ENCODE peak calls at places on chromosomes 16 and 17, in four cellular contexts. Q, K, P and J are unnamed samples. For H3K4me1, the result is how much of the 10 kb centered on the place peaks cover.

GRCh38 chr17:58403312-58403711 is 14.0 kb downstream of the RNF43 start:
- DNase-seq in K (no peak), P (no peak), Q (no peak), J (no peak)

GRCh38 chr17:61399131-61400057 is at the start of gene TBX2:
- DNase-seq in P (peak), K (peak), Q (no peak), J (no peak)

GRCh38 chr16:27767971-27768591 is 218.1 kb downstream of the KATNIP start:
- DNase-seq in P (no peak), K (no peak), Q (no peak), J (no peak)

GRCh38 chr17:31373150-31374082 is 18.1 kb upstream of the RAB11FIP4 start:
- DNase-seq in K (no peak), Q (no peak), P (no peak), J (no peak)

GRCh38 chr17:5485270-5486205 is at the start of gene DERL2:
- DNase-seq in Q (no peak), P (no peak), K (no peak), J (no peak)

GRCh38 chr16:70018254-70018653 is 67.1 kb downstream of the CLEC18A start:
- DNase-seq in Q (no peak), K (no peak), P (peak), J (no peak)

GRCh38 chr17:19945009-19945650 is 32.5 kb downstream of the AKAP10 start:
- DNase-seq in Q (no peak), K (no peak), P (no peak), J (no peak)

GRCh38 chr16:85232369-85233142 is 120.3 kb upstream of the CIBAR2 start:
- DNase-seq in P (no peak), K (no peak), Q (no peak), J (no peak)

GRCh38 chr17:81814748-81815645 is 11.0 kb downstream of the GCGR start:
- DNase-seq in P (no peak), K (no peak), Q (peak), J (no peak)

GRCh38 chr16:53071748-53072301 is 17.0 kb downstream of the CHD9 start:
- DNase-seq in K (peak), Q (no peak), P (no peak), J (no peak)

GRCh38 chr16:30805056-30805369 is 18.0 kb upstream of the ZNF629 start:
- DNase-seq in Q (no peak), P (no peak), K (no peak), J (no peak)

GRCh38 chr17:6041261-6041660 is 28.9 kb upstream of the WSCD1 start:
- DNase-seq in Q (no peak), P (no peak), K (no peak), J (no peak)

GRCh38 chr17:6099492-6099891 is 29.3 kb downstream of the WSCD1 start:
- DNase-seq in P (no peak), Q (peak), K (no peak), J (no peak)

GRCh38 chr16:81775570-81775969 is 3.5 kb upstream of the PLCG2 start:
- DNase-seq in Q (no peak), K (no peak), P (no peak), J (no peak)

GRCh38 chr17:48892940-48893645 is 506 bp downstream of the ATP5MC1 start:
- DNase-seq in P (peak), K (no peak), Q (no peak), J (no peak)

GRCh38 chr16:67071476-67072048 is 38.2 kb upstream of the PHAF1 start:
- DNase-seq in K (no peak), Q (no peak), P (no peak), J (no peak)

GRCh38 chr16:88539652-88540345 is 30.4 kb upstream of the ZC3H18 start:
- DNase-seq in K (no peak), Q (peak), P (no peak), J (no peak)

GRCh38 chr17:2025220-2025621 is at the start of gene RTN4RL1:
- DNase-seq in K (peak), P (peak), Q (no peak), J (peak)

GRCh38 chr16:79188115-79188779 is 412.3 kb downstream of the MAF start:
- DNase-seq in K (no peak), Q (no peak), P (no peak), J (no peak)

GRCh38 chr17:39069114-39069756 is 82.2 kb downstream of the PLXDC1 start:
- DNase-seq in K (no peak), P (peak), Q (no peak), J (no peak)

GRCh38 chr17:50169121-50169764 is 3.4 kb downstream of the SGCA start:
- DNase-seq in Q (no peak), P (peak), K (peak), J (peak)

GRCh38 chr17:4710693-4711634 is 532 bp downstream of the ARRB2 start:
- DNase-seq in P (no peak), K (peak), Q (no peak), J (no peak)

GRCh38 chr16:58732545-58733247 is 1.4 kb downstream of the GOT2 start:
- DNase-seq in P (no peak), K (no peak), Q (no peak), J (no peak)

GRCh38 chr17:13592427-13592826 is 9.3 kb downstream of the HS3ST3A1 start:
- DNase-seq in Q (no peak), P (no peak), K (no peak), J (no peak)

GRCh38 chr16:19003935-19004334 is 20.2 kb downstream of the TMC7 start:
- DNase-seq in K (no peak), Q (no peak), P (no peak), J (no peak)

GRCh38 chr17:77704048-77704815 is 254.3 kb upstream of the TNRC6C start:
- DNase-seq in K (no peak), Q (no peak), P (no peak), J (no peak)

GRCh38 chr17:78252111-78252634 is 20.7 kb downstream of the TMEM235 start:
- DNase-seq in P (no peak), Q (peak), K (no peak), J (no peak)

GRCh38 chr16:51818342-51818944 is 667.4 kb upstream of the SALL1 start:
- DNase-seq in K (no peak), Q (no peak), P (peak), J (no peak)
- TF ChIP-seq CTCF in K (no peak), Q (peak), P (peak), J (no peak)

GRCh38 chr17:76504117-76504516 is 2.9 kb upstream of the RHBDF2 start:
- DNase-seq in K (no peak), Q (no peak), P (peak), J (no peak)

GRCh38 chr17:76500745-76501017 is 542 bp downstream of the RHBDF2 start:
- DNase-seq in K (no peak), P (no peak), Q (no peak), J (no peak)

GRCh38 chr17:76501827-76502307 is 644 bp upstream of the RHBDF2 start:
- DNase-seq in K (no peak), P (no peak), Q (no peak), J (no peak)

GRCh38 chr17:76501018-76501826 is at the start of gene RHBDF2:
- DNase-seq in P (peak), K (peak), Q (peak), J (peak)

DNA sequence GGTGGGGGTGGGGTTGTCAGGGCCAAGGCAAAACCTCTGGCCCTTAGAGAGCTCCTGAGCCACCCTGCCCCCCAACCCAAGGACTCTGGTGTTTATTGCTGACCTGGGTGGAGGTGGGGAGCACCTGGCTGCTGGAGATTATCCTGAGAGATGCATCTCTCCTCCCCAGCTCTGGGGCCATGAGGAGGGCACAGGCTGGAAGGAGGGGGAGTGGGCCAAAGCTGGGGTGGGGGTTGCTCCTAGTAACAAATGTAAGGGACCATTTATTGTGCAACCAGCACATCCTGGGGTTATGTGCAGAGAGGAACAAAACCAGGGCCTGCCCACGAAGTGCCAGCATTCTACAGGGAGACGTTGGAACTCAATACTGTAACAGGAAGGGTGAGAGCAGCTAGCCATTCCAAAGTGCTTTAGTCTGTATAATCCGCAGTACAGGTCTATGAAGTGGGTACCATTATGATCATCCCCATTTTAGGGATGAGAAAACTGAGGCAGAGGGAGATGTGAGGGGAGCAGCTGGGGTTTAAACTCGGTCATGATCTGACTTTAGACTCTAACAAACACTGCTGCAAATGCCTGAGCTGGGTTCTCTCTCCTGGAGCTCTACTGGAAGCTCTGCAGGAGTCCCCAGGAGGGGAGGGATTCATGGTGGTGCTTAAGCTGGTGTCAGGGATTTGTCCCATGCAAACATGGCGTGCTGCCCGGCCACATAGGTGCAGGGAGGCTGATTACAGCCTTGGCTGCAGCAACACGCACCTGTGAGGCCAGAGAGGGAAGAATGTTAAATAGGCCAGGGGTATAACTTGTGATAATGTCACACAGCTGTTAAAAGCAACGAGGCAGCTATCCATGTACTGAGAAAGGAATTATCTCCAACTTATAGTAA is 1.3 kb upstream of the RHBDF2 start:
- DNase-seq in P (no peak), Q (no peak), K (no peak), J (no peak)
- H3K4me1 ChIP-seq in P (under half), Q (under half), K (under half), J (under half)

GRCh38 chr17:69213059-69213813 is 15.4 kb downstream of the ABCA10 start:
- DNase-seq in Q (no peak), P (no peak), K (no peak), J (no peak)
- TF ChIP-seq CTCF in Q (no peak), P (no peak), K (no peak), J (no peak)

GRCh38 chr17:8153550-8153956 is 1.3 kb upstream of the PER1 start:
- DNase-seq in K (peak), Q (peak), P (no peak), J (peak)

GRCh38 chr17:8154608-8155152 is 2.5 kb upstream of the PER1 start:
- DNase-seq in Q (no peak), K (no peak), P (no peak), J (no peak)

GRCh38 chr17:8155341-8156173 is 3.4 kb upstream of the PER1 start:
- DNase-seq in K (peak), Q (no peak), P (peak), J (no peak)

GRCh38 chr17:8152981-8153549 is 861 bp upstream of the PER1 start:
- DNase-seq in K (peak), P (no peak), Q (no peak), J (no peak)

GRCh38 chr17:8153957-8154607 is 1.9 kb upstream of the PER1 start:
- DNase-seq in P (peak), Q (peak), K (peak), J (peak)
- H3K4me1 ChIP-seq in P (under half), Q (under half), K (under half), J (under half)

DNA sequence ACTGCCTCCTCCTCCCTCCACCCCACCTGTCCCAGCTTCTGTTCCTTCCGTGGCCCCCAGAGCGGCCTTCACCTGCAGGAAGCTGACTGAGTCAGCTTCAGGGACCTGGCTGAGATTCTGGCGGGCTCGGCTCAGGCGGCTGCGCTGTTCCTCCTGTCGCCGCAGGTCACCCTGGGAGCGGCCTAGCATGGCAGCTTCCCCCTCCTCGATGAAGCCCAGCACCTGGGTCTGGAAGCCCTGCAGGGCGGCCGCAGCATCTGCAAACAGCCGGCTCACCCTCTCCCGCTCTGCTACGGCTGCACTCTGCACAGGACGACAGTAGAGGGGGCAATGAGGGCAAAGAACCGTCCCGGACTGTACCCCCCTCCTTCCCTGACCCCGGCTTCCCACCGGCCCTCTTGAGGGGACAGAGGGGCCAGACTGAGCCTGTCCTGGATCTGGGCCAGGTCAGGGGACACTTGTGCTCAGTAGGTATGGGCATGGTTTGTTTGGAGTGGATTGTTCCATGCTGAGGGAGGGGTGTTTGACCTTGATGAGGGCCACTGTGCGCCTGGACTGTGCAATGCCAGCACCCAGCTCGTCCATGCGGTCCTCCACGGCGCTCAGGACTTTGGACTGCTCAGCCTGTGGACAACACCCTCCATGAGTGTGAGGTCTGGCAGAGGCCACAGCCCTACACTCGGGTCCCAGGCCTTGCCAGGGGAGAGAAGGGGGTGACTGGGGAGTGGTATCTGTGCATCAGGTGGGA is 2.0 kb downstream of the TRIM47 start:
- DNase-seq in Q (peak), P (no peak), K (peak), J (peak)
- TF ChIP-seq CTCF in Q (peak), P (peak), K (no peak), J (peak)

GRCh38 chr16:20253825-20254224 is 73.5 kb downstream of the GP2 start:
- DNase-seq in Q (no peak), K (no peak), P (no peak), J (no peak)
- H3K4me1 ChIP-seq in Q (under half), K (under half), P (under half), J (under half)